ENCODE peak calls at places on chromosomes 7 and 10, in nine cellular contexts. One of them, this sample, is unnamed.

GRCh38 chr7:84027678-84028077 is 166.9 kb downstream of the SEMA3A start:
- DNase-seq in AG08395: no peak
- DNase-seq in right atrium auricular region: no peak
- DNase-seq in uterus: no peak
- DNase-seq in sciatic nerve: no peak
- DNase-seq in NCI-H2029: no peak
- DNase-seq in brain microvascular endothelial cell: no peak
- DNase-seq in Caco-2: no peak
- DNase-seq in GM18507: no peak
- DNase-seq in this sample: no peak

GRCh38 chr10:5527332-5528200 is 2.8 kb downstream of the CALML3 start:
- DNase-seq in AG08395: no peak
- DNase-seq in right atrium auricular region: no peak
- DNase-seq in uterus: no peak
- DNase-seq in sciatic nerve: peak; percentile 54
- DNase-seq in NCI-H2029: peak; percentile 32
- DNase-seq in brain microvascular endothelial cell: no peak
- DNase-seq in Caco-2: peak; percentile 44
- DNase-seq in GM18507: no peak
- DNase-seq in this sample: no peak

GRCh38 chr7:148567524-148567923 is 23.0 kb upstream of the C7orf33 start:
- DNase-seq in AG08395: no peak
- DNase-seq in right atrium auricular region: no peak
- DNase-seq in uterus: no peak
- DNase-seq in sciatic nerve: no peak
- DNase-seq in NCI-H2029: no peak
- DNase-seq in brain microvascular endothelial cell: no peak
- DNase-seq in Caco-2: no peak
- DNase-seq in GM18507: no peak
- DNase-seq in this sample: no peak

GRCh38 chr7:33719059-33719581 is 186.2 kb upstream of the BMPER start:
- DNase-seq in AG08395: peak; percentile 26
- DNase-seq in right atrium auricular region: peak; percentile 75
- DNase-seq in uterus: no peak
- DNase-seq in sciatic nerve: no peak
- DNase-seq in NCI-H2029: no peak
- DNase-seq in brain microvascular endothelial cell: no peak
- DNase-seq in Caco-2: no peak
- DNase-seq in GM18507: no peak
- DNase-seq in this sample: peak; percentile 27

GRCh38 chr7:135512135-135512887 is 2.4 kb upstream of the CNOT4 start:
- DNase-seq in AG08395: peak; percentile 45
- DNase-seq in right atrium auricular region: peak; percentile 26
- DNase-seq in uterus: no peak
- DNase-seq in sciatic nerve: no peak
- DNase-seq in NCI-H2029: peak; percentile 84
- DNase-seq in brain microvascular endothelial cell: peak; percentile 51
- DNase-seq in Caco-2: peak; percentile 47
- DNase-seq in GM18507: peak; percentile 9
- DNase-seq in this sample: peak; percentile 68

GRCh38 chr7:106033735-106034134 is 70.7 kb downstream of the CDHR3 start:
- DNase-seq in AG08395: no peak
- DNase-seq in right atrium auricular region: no peak
- DNase-seq in uterus: no peak
- DNase-seq in sciatic nerve: no peak
- DNase-seq in NCI-H2029: no peak
- DNase-seq in brain microvascular endothelial cell: no peak
- DNase-seq in Caco-2: no peak
- DNase-seq in GM18507: no peak
- DNase-seq in this sample: no peak

GRCh38 chr7:148991536-148991935 is 36.8 kb downstream of the PDIA4 start:
- DNase-seq in AG08395: no peak
- DNase-seq in right atrium auricular region: no peak
- DNase-seq in uterus: no peak
- DNase-seq in sciatic nerve: no peak
- DNase-seq in NCI-H2029: no peak
- DNase-seq in brain microvascular endothelial cell: no peak
- DNase-seq in Caco-2: no peak
- DNase-seq in GM18507: no peak
- DNase-seq in this sample: no peak

GRCh38 chr10:70952446-70952845 is 64.1 kb upstream of the PCBD1 start:
- DNase-seq in AG08395: no peak
- DNase-seq in right atrium auricular region: no peak
- DNase-seq in uterus: no peak
- DNase-seq in sciatic nerve: no peak
- DNase-seq in NCI-H2029: no peak
- DNase-seq in brain microvascular endothelial cell: no peak
- DNase-seq in Caco-2: no peak
- DNase-seq in GM18507: no peak
- DNase-seq in this sample: no peak

GRCh38 chr7:159147246-159147645 is 2.6 kb upstream of the VIPR2 start:
- DNase-seq in AG08395: no peak
- DNase-seq in right atrium auricular region: no peak
- DNase-seq in uterus: no peak
- DNase-seq in sciatic nerve: no peak
- DNase-seq in NCI-H2029: no peak
- DNase-seq in brain microvascular endothelial cell: no peak
- DNase-seq in Caco-2: no peak
- DNase-seq in GM18507: no peak
- DNase-seq in this sample: no peak

GRCh38 chr10:28367865-28368541 is 65.1 kb upstream of the MPP7 start:
- DNase-seq in AG08395: no peak
- DNase-seq in right atrium auricular region: no peak
- DNase-seq in uterus: no peak
- DNase-seq in sciatic nerve: no peak
- DNase-seq in NCI-H2029: no peak
- DNase-seq in brain microvascular endothelial cell: no peak
- DNase-seq in Caco-2: no peak
- DNase-seq in GM18507: peak; percentile 9
- DNase-seq in this sample: peak; percentile 80

GRCh38 chr7:141974831-141975230 is 1.3 kb upstream of the TAS2R38 start:
- DNase-seq in AG08395: no peak
- DNase-seq in right atrium auricular region: no peak
- DNase-seq in uterus: no peak
- DNase-seq in sciatic nerve: no peak
- DNase-seq in NCI-H2029: no peak
- DNase-seq in brain microvascular endothelial cell: peak; percentile 20
- DNase-seq in Caco-2: peak; percentile 44
- DNase-seq in GM18507: no peak
- DNase-seq in this sample: no peak

GRCh38 chr7:114354306-114354705 is 60.3 kb upstream of the FOXP2 start:
- DNase-seq in AG08395: no peak
- DNase-seq in right atrium auricular region: no peak
- DNase-seq in uterus: no peak
- DNase-seq in sciatic nerve: no peak
- DNase-seq in NCI-H2029: peak; percentile 6
- DNase-seq in brain microvascular endothelial cell: no peak
- DNase-seq in Caco-2: no peak
- DNase-seq in GM18507: no peak
- DNase-seq in this sample: no peak

GRCh38 chr7:93203496-93203895 is 22.8 kb downstream of the HEPACAM2 start:
- DNase-seq in AG08395: no peak
- DNase-seq in right atrium auricular region: no peak
- DNase-seq in uterus: no peak
- DNase-seq in sciatic nerve: no peak
- DNase-seq in NCI-H2029: peak; percentile 85
- DNase-seq in brain microvascular endothelial cell: no peak
- DNase-seq in Caco-2: peak; percentile 47
- DNase-seq in GM18507: no peak
- DNase-seq in this sample: no peak

GRCh38 chr7:47327306-47327697 is 254.6 kb downstream of the TNS3 start:
- DNase-seq in AG08395: peak; percentile 20
- DNase-seq in right atrium auricular region: no peak
- DNase-seq in uterus: no peak
- DNase-seq in sciatic nerve: peak; percentile 59
- DNase-seq in NCI-H2029: no peak
- DNase-seq in brain microvascular endothelial cell: peak; percentile 27
- DNase-seq in Caco-2: no peak
- DNase-seq in GM18507: no peak
- DNase-seq in this sample: no peak

GRCh38 chr10:128405450-128405849 is 279.2 kb upstream of the MKI67 start:
- DNase-seq in AG08395: no peak
- DNase-seq in right atrium auricular region: peak; percentile 16
- DNase-seq in uterus: no peak
- DNase-seq in sciatic nerve: no peak
- DNase-seq in NCI-H2029: no peak
- DNase-seq in brain microvascular endothelial cell: no peak
- DNase-seq in Caco-2: no peak
- DNase-seq in GM18507: no peak
- DNase-seq in this sample: no peak

GRCh38 chr10:95694665-95695064 is 938 bp upstream of the TCTN3 start:
- DNase-seq in AG08395: no peak
- DNase-seq in right atrium auricular region: no peak
- DNase-seq in uterus: no peak
- DNase-seq in sciatic nerve: no peak
- DNase-seq in NCI-H2029: no peak
- DNase-seq in brain microvascular endothelial cell: no peak
- DNase-seq in Caco-2: no peak
- DNase-seq in GM18507: no peak
- DNase-seq in this sample: no peak

GRCh38 chr7:19353158-19353557 is 207.9 kb upstream of the FERD3L start:
- DNase-seq in AG08395: no peak
- DNase-seq in right atrium auricular region: no peak
- DNase-seq in uterus: no peak
- DNase-seq in sciatic nerve: no peak
- DNase-seq in NCI-H2029: no peak
- DNase-seq in brain microvascular endothelial cell: peak; percentile 16
- DNase-seq in Caco-2: no peak
- DNase-seq in GM18507: no peak
- DNase-seq in this sample: no peak

GRCh38 chr10:38093816-38094157 is 350 bp upstream of the ZNF37A start:
- DNase-seq in AG08395: no peak
- DNase-seq in right atrium auricular region: no peak
- DNase-seq in uterus: no peak
- DNase-seq in sciatic nerve: no peak
- DNase-seq in NCI-H2029: no peak
- DNase-seq in brain microvascular endothelial cell: no peak
- DNase-seq in Caco-2: peak; percentile 46
- DNase-seq in GM18507: no peak
- DNase-seq in this sample: no peak

GRCh38 chr10:110434477-110435096 is 63.1 kb upstream of the DUSP5 start:
- DNase-seq in AG08395: no peak
- DNase-seq in right atrium auricular region: no peak
- DNase-seq in uterus: no peak
- DNase-seq in sciatic nerve: no peak
- DNase-seq in NCI-H2029: no peak
- DNase-seq in brain microvascular endothelial cell: no peak
- DNase-seq in Caco-2: peak; percentile 15
- DNase-seq in GM18507: no peak
- DNase-seq in this sample: no peak

GRCh38 chr7:108557191-108557590 is 12.3 kb downstream of the THAP5 start:
- DNase-seq in AG08395: no peak
- DNase-seq in right atrium auricular region: no peak
- DNase-seq in uterus: no peak
- DNase-seq in sciatic nerve: no peak
- DNase-seq in NCI-H2029: no peak
- DNase-seq in brain microvascular endothelial cell: no peak
- DNase-seq in Caco-2: no peak
- DNase-seq in GM18507: no peak
- DNase-seq in this sample: no peak

GRCh38 chr10:117609095-117609821 is 66.7 kb downstream of the EMX2 start:
- DNase-seq in AG08395: peak; percentile 88
- DNase-seq in right atrium auricular region: peak; percentile 60
- DNase-seq in uterus: peak; percentile 69
- DNase-seq in sciatic nerve: no peak
- DNase-seq in NCI-H2029: no peak
- DNase-seq in brain microvascular endothelial cell: peak; percentile 78
- DNase-seq in Caco-2: peak; percentile 75
- DNase-seq in GM18507: no peak
- DNase-seq in this sample: no peak

GRCh38 chr10:100020883-100021248 is 11.1 kb upstream of the DNMBP start:
- DNase-seq in AG08395: no peak
- DNase-seq in right atrium auricular region: no peak
- DNase-seq in uterus: no peak
- DNase-seq in sciatic nerve: no peak
- DNase-seq in NCI-H2029: no peak
- DNase-seq in brain microvascular endothelial cell: no peak
- DNase-seq in Caco-2: no peak
- DNase-seq in GM18507: no peak
- DNase-seq in this sample: no peak

GRCh38 chr7:141190467-141190866 is 116.6 kb downstream of the TMEM178B start:
- DNase-seq in AG08395: no peak
- DNase-seq in right atrium auricular region: no peak
- DNase-seq in uterus: no peak
- DNase-seq in sciatic nerve: no peak
- DNase-seq in NCI-H2029: no peak
- DNase-seq in brain microvascular endothelial cell: no peak
- DNase-seq in Caco-2: no peak
- DNase-seq in GM18507: no peak
- DNase-seq in this sample: no peak

GRCh38 chr7:150405584-150406310 is 26.6 kb downstream of the ZNF775 start:
- DNase-seq in AG08395: peak; percentile 41
- DNase-seq in right atrium auricular region: no peak
- DNase-seq in uterus: no peak
- DNase-seq in sciatic nerve: no peak
- DNase-seq in NCI-H2029: no peak
- DNase-seq in brain microvascular endothelial cell: peak; percentile 27
- DNase-seq in Caco-2: peak; percentile 42
- DNase-seq in GM18507: no peak
- DNase-seq in this sample: peak; percentile 65

GRCh38 chr10:34299105-34299611 is 515.9 kb downstream of the PARD3 start:
- DNase-seq in AG08395: peak; percentile 27
- DNase-seq in right atrium auricular region: no peak
- DNase-seq in uterus: no peak
- DNase-seq in sciatic nerve: no peak
- DNase-seq in NCI-H2029: no peak
- DNase-seq in brain microvascular endothelial cell: peak; percentile 75
- DNase-seq in Caco-2: no peak
- DNase-seq in GM18507: no peak
- DNase-seq in this sample: no peak

GRCh38 chr10:45420453-45421192 is 46.6 kb downstream of the ALOX5 start:
- DNase-seq in AG08395: peak; percentile 18
- DNase-seq in right atrium auricular region: peak; percentile 78
- DNase-seq in uterus: peak; percentile 74
- DNase-seq in sciatic nerve: no peak
- DNase-seq in NCI-H2029: peak; percentile 81
- DNase-seq in brain microvascular endothelial cell: no peak
- DNase-seq in Caco-2: no peak
- DNase-seq in GM18507: peak; percentile 60
- DNase-seq in this sample: peak; percentile 72

GRCh38 chr7:3430588-3430987 is 129.5 kb downstream of the SDK1 start:
- DNase-seq in AG08395: no peak
- DNase-seq in right atrium auricular region: no peak
- DNase-seq in uterus: no peak
- DNase-seq in sciatic nerve: no peak
- DNase-seq in NCI-H2029: no peak
- DNase-seq in brain microvascular endothelial cell: no peak
- DNase-seq in Caco-2: peak; percentile 83
- DNase-seq in GM18507: no peak
- DNase-seq in this sample: no peak

GRCh38 chr10:69470463-69471163 is 19.3 kb downstream of the TSPAN15 start:
- DNase-seq in AG08395: no peak
- DNase-seq in right atrium auricular region: no peak
- DNase-seq in uterus: no peak
- DNase-seq in sciatic nerve: no peak
- DNase-seq in NCI-H2029: no peak
- DNase-seq in brain microvascular endothelial cell: no peak
- DNase-seq in Caco-2: no peak
- DNase-seq in GM18507: no peak
- DNase-seq in this sample: no peak

GRCh38 chr7:129170373-129171021 is 17.9 kb upstream of the SMO start:
- DNase-seq in AG08395: no peak
- DNase-seq in right atrium auricular region: no peak
- DNase-seq in uterus: no peak
- DNase-seq in sciatic nerve: no peak
- DNase-seq in NCI-H2029: no peak
- DNase-seq in brain microvascular endothelial cell: no peak
- DNase-seq in Caco-2: no peak
- DNase-seq in GM18507: no peak
- DNase-seq in this sample: no peak

GRCh38 chr7:47326220-47326619 is 255.7 kb downstream of the TNS3 start:
- DNase-seq in AG08395: peak; percentile 58
- DNase-seq in right atrium auricular region: no peak
- DNase-seq in uterus: no peak
- DNase-seq in sciatic nerve: peak; percentile 49
- DNase-seq in NCI-H2029: no peak
- DNase-seq in brain microvascular endothelial cell: peak; percentile 79
- DNase-seq in Caco-2: no peak
- DNase-seq in GM18507: no peak
- DNase-seq in this sample: no peak

This sample was measured in B cell.